ENCODE peak calls at places on chromosome 7, in four cellular contexts. One of them, this sample, is unnamed.

GRCh38 chr7:91266067-91266930 is 2.1 kb downstream of the FZD1 start:
- DNase-seq in GM12865: peak
- DNase-seq in OCI-LY7: no peak
- DNase-seq in PC-9: no peak
- DNase-seq in this sample: no peak

GRCh38 chr7:28347964-28348363 is 64.4 kb upstream of the CREB5 start:
- DNase-seq in GM12865: no peak
- DNase-seq in OCI-LY7: no peak
- DNase-seq in PC-9: peak
- DNase-seq in this sample: no peak

GRCh38 chr7:55092186-55092976 is 73.6 kb downstream of the EGFR start:
- DNase-seq in GM12865: no peak
- DNase-seq in OCI-LY7: no peak
- DNase-seq in PC-9: no peak
- DNase-seq in this sample: no peak

GRCh38 chr7:66557214-66558200 is 71.2 kb upstream of the KCTD7 start:
- DNase-seq in GM12865: peak
- DNase-seq in OCI-LY7: peak
- DNase-seq in PC-9: no peak
- DNase-seq in this sample: peak

GRCh38 chr7:136874393-136875032 is 6.1 kb downstream of the CHRM2 start:
- DNase-seq in GM12865: no peak
- DNase-seq in OCI-LY7: peak
- DNase-seq in PC-9: no peak
- DNase-seq in this sample: no peak

GRCh38 chr7:22137466-22137865 is 191.8 kb upstream of the CDCA7L start:
- DNase-seq in GM12865: no peak
- DNase-seq in OCI-LY7: no peak
- DNase-seq in PC-9: no peak
- DNase-seq in this sample: no peak

GRCh38 chr7:131431289-131431688 is 103.6 kb downstream of the MKLN1 start:
- DNase-seq in GM12865: no peak
- DNase-seq in OCI-LY7: no peak
- DNase-seq in PC-9: no peak
- DNase-seq in this sample: no peak

GRCh38 chr7:44587843-44588711 is 6.0 kb upstream of the TMED4 start:
- DNase-seq in GM12865: peak
- DNase-seq in OCI-LY7: peak
- DNase-seq in PC-9: peak
- DNase-seq in this sample: peak

GRCh38 chr7:76358053-76358477 is 726 bp downstream of the YWHAG start:
- DNase-seq in GM12865: peak
- DNase-seq in OCI-LY7: peak
- DNase-seq in PC-9: no peak
- DNase-seq in this sample: peak

GRCh38 chr7:127536426-127537152 is 48.8 kb downstream of the GCC1 start:
- DNase-seq in GM12865: no peak
- DNase-seq in OCI-LY7: no peak
- DNase-seq in PC-9: no peak
- DNase-seq in this sample: no peak

GRCh38 chr7:22945584-22945983 is 68.3 kb downstream of the HYCC1 start:
- DNase-seq in GM12865: no peak
- DNase-seq in OCI-LY7: no peak
- DNase-seq in PC-9: no peak
- DNase-seq in this sample: no peak

GRCh38 chr7:92830047-92830446 is 6.3 kb downstream of the CDK6 start:
- DNase-seq in GM12865: no peak
- DNase-seq in OCI-LY7: no peak
- DNase-seq in PC-9: no peak
- DNase-seq in this sample: no peak

GRCh38 chr7:114047889-114048288 is 129.1 kb upstream of the PPP1R3A start:
- DNase-seq in GM12865: no peak
- DNase-seq in OCI-LY7: no peak
- DNase-seq in PC-9: no peak
- DNase-seq in this sample: no peak

GRCh38 chr7:155584763-155585531 is 38.6 kb upstream of the CNPY1 start:
- DNase-seq in GM12865: no peak
- DNase-seq in OCI-LY7: no peak
- DNase-seq in PC-9: no peak
- DNase-seq in this sample: no peak

GRCh38 chr7:80611779-80612178 is 26.7 kb upstream of the CD36 start:
- DNase-seq in GM12865: no peak
- DNase-seq in OCI-LY7: no peak
- DNase-seq in PC-9: peak
- DNase-seq in this sample: peak

GRCh38 chr7:138257459-138258193 is 181.4 kb downstream of the AKR1D1 start:
- DNase-seq in GM12865: no peak
- DNase-seq in OCI-LY7: no peak
- DNase-seq in PC-9: peak
- DNase-seq in this sample: peak

GRCh38 chr7:157619753-157620525 is 283.1 kb downstream of the DNAJB6 start:
- DNase-seq in GM12865: no peak
- DNase-seq in OCI-LY7: no peak
- DNase-seq in PC-9: no peak
- DNase-seq in this sample: no peak

GRCh38 chr7:83211685-83212084 is 49.0 kb upstream of the PCLO start:
- DNase-seq in GM12865: no peak
- DNase-seq in OCI-LY7: no peak
- DNase-seq in PC-9: no peak
- DNase-seq in this sample: no peak

GRCh38 chr7:134004829-134005505 is 122.2 kb upstream of the LRGUK start:
- DNase-seq in GM12865: no peak
- DNase-seq in OCI-LY7: no peak
- DNase-seq in PC-9: no peak
- DNase-seq in this sample: no peak

GRCh38 chr7:7639421-7639820 is 1.1 kb upstream of the UMAD1 start:
- DNase-seq in GM12865: peak
- DNase-seq in OCI-LY7: peak
- DNase-seq in PC-9: peak
- DNase-seq in this sample: no peak

GRCh38 chr7:47430422-47430821 is 151.5 kb downstream of the TNS3 start:
- DNase-seq in GM12865: no peak
- DNase-seq in OCI-LY7: no peak
- DNase-seq in PC-9: no peak
- DNase-seq in this sample: no peak

GRCh38 chr7:32056767-32057166 is 13.4 kb downstream of the PDE1C start:
- DNase-seq in GM12865: no peak
- DNase-seq in OCI-LY7: no peak
- DNase-seq in PC-9: no peak
- DNase-seq in this sample: no peak

GRCh38 chr7:123972045-123972444 is 47.0 kb downstream of the SPAM1 start:
- DNase-seq in GM12865: peak
- DNase-seq in OCI-LY7: no peak
- DNase-seq in PC-9: no peak
- DNase-seq in this sample: no peak

GRCh38 chr7:123961731-123962130 is 36.7 kb downstream of the SPAM1 start:
- DNase-seq in GM12865: peak
- DNase-seq in OCI-LY7: no peak
- DNase-seq in PC-9: no peak
- DNase-seq in this sample: no peak

GRCh38 chr7:123966936-123967335 is 41.9 kb downstream of the SPAM1 start:
- DNase-seq in GM12865: peak
- DNase-seq in OCI-LY7: no peak
- DNase-seq in PC-9: no peak
- DNase-seq in this sample: peak
- TF ChIP-seq CTCF in GM12865: no peak
- TF ChIP-seq CTCF in OCI-LY7: peak
- TF ChIP-seq CTCF in PC-9: no peak
- TF ChIP-seq CTCF in this sample: no peak

GRCh38 chr7:36082910-36083309 is 70.1 kb upstream of the EEPD1 start:
- DNase-seq in GM12865: no peak
- DNase-seq in OCI-LY7: no peak
- DNase-seq in PC-9: no peak
- DNase-seq in this sample: peak
- TF ChIP-seq CTCF in GM12865: no peak
- TF ChIP-seq CTCF in OCI-LY7: no peak
- TF ChIP-seq CTCF in PC-9: no peak
- TF ChIP-seq CTCF in this sample: no peak

GRCh38 chr7:14637968-14638367 is 264.6 kb downstream of the DGKB start:
- DNase-seq in GM12865: no peak
- DNase-seq in OCI-LY7: no peak
- DNase-seq in PC-9: no peak
- DNase-seq in this sample: no peak
- TF ChIP-seq CTCF in GM12865: no peak
- TF ChIP-seq CTCF in OCI-LY7: no peak
- TF ChIP-seq CTCF in PC-9: no peak
- TF ChIP-seq CTCF in this sample: peak

DNA sequence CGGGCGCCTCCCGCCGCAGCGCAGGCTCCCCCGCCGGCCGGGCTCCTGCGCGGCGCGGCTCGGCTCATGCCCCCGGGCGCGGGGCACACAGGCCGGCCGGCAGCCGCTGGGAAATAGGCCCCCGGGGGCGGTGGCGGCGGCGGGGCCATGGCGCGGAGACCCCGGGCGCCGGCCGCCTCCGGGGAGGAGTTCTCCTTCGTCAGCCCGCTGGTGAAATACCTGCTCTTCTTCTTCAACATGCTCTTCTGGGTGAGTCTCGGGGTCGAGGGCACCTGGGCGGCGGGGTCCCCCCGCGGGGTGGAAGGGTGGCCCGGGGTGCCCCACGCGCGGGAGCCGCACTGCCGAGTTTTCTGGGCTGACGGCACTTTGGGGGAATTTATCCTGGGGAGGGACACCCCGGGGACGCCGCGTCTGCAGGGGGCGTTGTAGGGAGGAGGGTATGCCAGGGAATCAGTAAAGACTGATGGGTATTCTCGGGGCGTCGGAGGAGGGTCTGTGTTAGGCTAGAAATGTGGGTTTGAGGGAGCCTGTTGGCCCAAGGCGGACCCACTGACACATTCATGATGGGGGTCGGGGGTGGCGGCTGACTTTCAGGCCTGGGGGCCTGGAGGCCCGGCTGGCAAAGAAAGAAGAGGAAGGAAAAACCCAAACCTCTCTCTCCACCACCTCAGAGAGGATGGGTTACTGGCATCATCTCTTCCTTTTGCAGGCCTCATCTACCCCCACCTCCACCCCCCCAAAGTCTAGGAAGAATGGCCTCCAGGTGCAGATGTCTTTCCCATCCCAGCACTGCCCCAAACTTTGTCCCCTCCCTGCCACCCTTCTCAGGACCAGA is 544 bp downstream of the TSPAN33 start:
- DNase-seq in GM12865: peak
- DNase-seq in OCI-LY7: no peak
- DNase-seq in PC-9: no peak
- DNase-seq in this sample: peak
- TF ChIP-seq CTCF in GM12865: peak
- TF ChIP-seq CTCF in OCI-LY7: peak
- TF ChIP-seq CTCF in PC-9: no peak
- TF ChIP-seq CTCF in this sample: peak

GRCh38 chr7:101126651-101127459 is at the start of gene SERPINE1:
- DNase-seq in GM12865: peak
- DNase-seq in OCI-LY7: peak
- DNase-seq in PC-9: peak
- DNase-seq in this sample: no peak
- TF ChIP-seq CTCF in GM12865: peak
- TF ChIP-seq CTCF in OCI-LY7: peak
- TF ChIP-seq CTCF in PC-9: peak
- TF ChIP-seq CTCF in this sample: no peak

GRCh38 chr7:538764-539685 is 19.4 kb upstream of the PDGFA start:
- DNase-seq in GM12865: no peak
- DNase-seq in OCI-LY7: no peak
- DNase-seq in PC-9: peak
- DNase-seq in this sample: peak
- TF ChIP-seq CTCF in GM12865: no peak
- TF ChIP-seq CTCF in OCI-LY7: no peak
- TF ChIP-seq CTCF in PC-9: no peak
- TF ChIP-seq CTCF in this sample: no peak

GRCh38 chr7:33981221-33981620 is 75.9 kb downstream of the BMPER start:
- DNase-seq in GM12865: no peak
- DNase-seq in OCI-LY7: no peak
- DNase-seq in PC-9: no peak
- DNase-seq in this sample: no peak

GRCh38 chr7:33979300-33979806 is 74.0 kb downstream of the BMPER start:
- DNase-seq in GM12865: no peak
- DNase-seq in OCI-LY7: no peak
- DNase-seq in PC-9: no peak
- DNase-seq in this sample: no peak

GRCh38 chr7:33981686-33982424 is 76.5 kb downstream of the BMPER start:
- DNase-seq in GM12865: no peak
- DNase-seq in OCI-LY7: no peak
- DNase-seq in PC-9: no peak
- DNase-seq in this sample: no peak

GRCh38 chr7:33979807-33980355 is 74.5 kb downstream of the BMPER start:
- DNase-seq in GM12865: no peak
- DNase-seq in OCI-LY7: no peak
- DNase-seq in PC-9: no peak
- DNase-seq in this sample: no peak

DNA sequence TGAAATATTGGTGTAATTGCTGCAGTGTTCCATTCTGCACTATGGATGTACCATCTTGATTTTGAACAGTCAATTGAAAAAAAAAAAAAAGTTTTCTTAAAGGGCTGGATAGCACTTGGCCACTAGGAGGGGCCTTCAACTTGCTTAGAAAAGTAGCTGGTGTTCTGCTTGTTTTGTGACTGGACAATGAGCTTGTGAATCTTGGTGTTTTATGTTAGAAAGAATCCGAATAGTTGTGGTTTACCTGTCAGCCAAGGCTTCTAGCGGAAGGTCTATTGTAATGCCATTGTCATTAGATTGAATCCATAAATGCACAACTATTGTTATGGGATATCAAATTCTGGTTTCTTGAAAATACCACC is 77.1 kb downstream of the BMPER start:
- DNase-seq in GM12865: no peak
- DNase-seq in OCI-LY7: no peak
- DNase-seq in PC-9: no peak
- DNase-seq in this sample: peak
- TF ChIP-seq CTCF in GM12865: no peak
- TF ChIP-seq CTCF in OCI-LY7: no peak
- TF ChIP-seq CTCF in PC-9: peak
- TF ChIP-seq CTCF in this sample: peak